ENCODE peak calls at places on chromosomes 6 and 20, in nine cellular contexts. R is fibroblast of the aortic adventitia, P is astrocyte of the cerebellum, A is uterus, M is spleen, F is left lung, O is omental fat pad, G is RWPE1, X is GM13976. D is an unnamed sample.

GRCh38 chr6:106490453-106490852 is 129.9 kb downstream of the CRYBG1 start:
- DNase-seq in R (no peak), P (no peak), A (no peak), M (no peak), F (no peak), O (no peak), G (no peak), X (no peak), D (no peak)

GRCh38 chr6:31385041-31385440 is 18.4 kb upstream of the MICA start:
- DNase-seq in R (no peak), P (no peak), A (no peak), M (no peak), F (no peak), O (no peak), G (no peak), X (no peak), D (no peak)

GRCh38 chr6:112180095-112180820 is 74.1 kb downstream of the LAMA4 start:
- DNase-seq in R (peak; percentile 92), P (peak; percentile 86), A (no peak), M (no peak), F (no peak), O (no peak), G (peak; percentile 66), X (peak; percentile 61), D (peak; percentile 58)

GRCh38 chr6:66289889-66290288 is 582.9 kb upstream of the EYS start:
- DNase-seq in R (no peak), P (no peak), A (no peak), M (no peak), F (no peak), O (no peak), G (no peak), X (no peak), D (no peak)

GRCh38 chr6:135088818-135089809 is 34.5 kb upstream of the HBS1L start:
- DNase-seq in R (peak; percentile 33), P (peak; percentile 18), A (no peak), M (no peak), F (no peak), O (no peak), G (peak; percentile 26), X (peak; percentile 37), D (peak; percentile 45)

GRCh38 chr6:89432875-89433636 is at the start of gene ANKRD6:
- DNase-seq in R (peak; percentile 31), P (no peak), A (peak; percentile 80), M (peak; percentile 96), F (peak; percentile 75), O (peak; percentile 86), G (peak; percentile 79), X (peak; percentile 92), D (peak; percentile 91)

GRCh38 chr20:38863024-38863851 is 57.7 kb downstream of the PPP1R16B start:
- DNase-seq in R (no peak), P (no peak), A (no peak), M (no peak), F (no peak), O (no peak), G (no peak), X (peak; percentile 73), D (peak; percentile 72)

GRCh38 chr6:13412639-13413465 is 74.5 kb downstream of the GFOD1 start:
- DNase-seq in R (no peak), P (no peak), A (no peak), M (no peak), F (no peak), O (no peak), G (no peak), X (no peak), D (no peak)

GRCh38 chr6:29425075-29425474 is 10.3 kb downstream of the OR12D1 start:
- DNase-seq in R (no peak), P (no peak), A (no peak), M (no peak), F (no peak), O (no peak), G (no peak), X (no peak), D (no peak)

GRCh38 chr6:105401247-105402089 is 1.4 kb downstream of the PREP start:
- DNase-seq in R (no peak), P (no peak), A (no peak), M (no peak), F (no peak), O (no peak), G (no peak), X (no peak), D (no peak)

GRCh38 chr20:1907586-1907985 is 12.4 kb downstream of the SIRPA start:
- DNase-seq in R (peak; percentile 29), P (no peak), A (no peak), M (no peak), F (no peak), O (no peak), G (no peak), X (no peak), D (no peak)

GRCh38 chr20:58746551-58747399 is 54.2 kb downstream of the NPEPL1 start:
- DNase-seq in R (peak; percentile 30), P (no peak), A (no peak), M (peak; percentile 21), F (no peak), O (no peak), G (no peak), X (no peak), D (no peak)

GRCh38 chr6:153312633-153313032 is 181.6 kb upstream of the RGS17 start:
- DNase-seq in R (peak; percentile 22), P (peak; percentile 6), A (no peak), M (no peak), F (peak; percentile 59), O (no peak), G (peak; percentile 54), X (no peak), D (peak; percentile 14)

GRCh38 chr20:20137851-20138250 is 85.5 kb downstream of the CFAP61 start:
- DNase-seq in R (no peak), P (no peak), A (no peak), M (no peak), F (no peak), O (no peak), G (no peak), X (no peak), D (no peak)

GRCh38 chr6:157317129-157317814 is 6.0 kb downstream of the TMEM242 start:
- DNase-seq in R (peak; percentile 91), P (peak; percentile 70), A (peak; percentile 82), M (no peak), F (peak; percentile 72), O (peak; percentile 95), G (peak; percentile 88), X (no peak), D (no peak)

GRCh38 chr20:18388860-18389259 is 78.0 kb downstream of the DZANK1 start:
- DNase-seq in R (peak; percentile 50), P (peak; percentile 43), A (no peak), M (no peak), F (no peak), O (no peak), G (peak; percentile 69), X (no peak), D (no peak)

GRCh38 chr6:1524040-1524480 is 85.7 kb upstream of the FOXC1 start:
- DNase-seq in R (peak; percentile 38), P (no peak), A (peak; percentile 36), M (peak; percentile 84), F (peak; percentile 67), O (no peak), G (peak; percentile 85), X (peak; percentile 83), D (peak; percentile 78)

GRCh38 chr6:42227173-42227850 is 9.7 kb upstream of the MRPS10 start:
- DNase-seq in R (no peak), P (no peak), A (no peak), M (no peak), F (no peak), O (no peak), G (no peak), X (no peak), D (no peak)

GRCh38 chr6:5214570-5215052 is 46.1 kb downstream of the LYRM4 start:
- DNase-seq in R (peak; percentile 55), P (no peak), A (peak; percentile 21), M (no peak), F (no peak), O (no peak), G (no peak), X (no peak), D (no peak)
- TF ChIP-seq CTCF in R (peak; percentile 73), P (peak; percentile 59), A (peak; percentile 34), M (no peak), F (peak; percentile 35), O (no peak), G (peak; percentile 37), X (peak; percentile 45), D (peak; percentile 58)

DNA sequence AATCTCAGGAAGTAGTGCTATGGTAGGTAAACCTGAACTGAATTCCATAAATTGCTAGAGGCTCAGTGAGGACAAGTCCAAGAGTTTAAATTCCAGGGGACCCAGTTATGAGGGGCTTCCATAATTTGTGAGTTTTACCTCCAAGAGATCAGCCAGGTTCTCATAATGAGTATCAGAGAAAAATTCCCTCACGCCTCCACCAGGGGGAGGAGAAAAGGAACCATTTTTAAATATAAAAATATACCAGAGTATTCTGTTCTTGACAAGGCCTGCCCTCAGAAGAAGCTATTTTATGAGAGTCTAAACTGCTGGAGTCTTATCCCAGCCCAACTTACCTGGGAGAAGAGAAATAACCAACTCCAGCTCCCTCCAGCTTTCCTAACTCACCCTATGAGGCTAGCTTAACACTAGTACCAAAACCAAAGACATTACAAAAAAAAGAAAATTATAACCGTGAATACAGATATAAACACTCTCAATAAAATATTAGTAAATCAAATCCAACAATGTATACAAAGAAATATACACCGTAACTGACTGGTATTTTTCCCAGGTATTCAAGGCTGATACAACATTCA is 158.7 kb downstream of the TFAP2A start:
- DNase-seq in R (peak; percentile 12), P (no peak), A (no peak), M (no peak), F (no peak), O (no peak), G (peak; percentile 11), X (peak; percentile 11), D (peak; percentile 11)
- TF ChIP-seq CTCF in R (peak; percentile 46), P (peak; percentile 48), A (no peak), M (no peak), F (no peak), O (no peak), G (no peak), X (no peak), D (peak; percentile 22)

GRCh38 chr6:102085257-102085656 is 691.7 kb downstream of the GRIK2 start:
- DNase-seq in R (no peak), P (no peak), A (no peak), M (no peak), F (no peak), O (no peak), G (no peak), X (no peak), D (no peak)
- TF ChIP-seq CTCF in R (no peak), P (no peak), A (no peak), M (no peak), F (no peak), O (no peak), G (no peak), X (no peak), D (no peak)

DNA sequence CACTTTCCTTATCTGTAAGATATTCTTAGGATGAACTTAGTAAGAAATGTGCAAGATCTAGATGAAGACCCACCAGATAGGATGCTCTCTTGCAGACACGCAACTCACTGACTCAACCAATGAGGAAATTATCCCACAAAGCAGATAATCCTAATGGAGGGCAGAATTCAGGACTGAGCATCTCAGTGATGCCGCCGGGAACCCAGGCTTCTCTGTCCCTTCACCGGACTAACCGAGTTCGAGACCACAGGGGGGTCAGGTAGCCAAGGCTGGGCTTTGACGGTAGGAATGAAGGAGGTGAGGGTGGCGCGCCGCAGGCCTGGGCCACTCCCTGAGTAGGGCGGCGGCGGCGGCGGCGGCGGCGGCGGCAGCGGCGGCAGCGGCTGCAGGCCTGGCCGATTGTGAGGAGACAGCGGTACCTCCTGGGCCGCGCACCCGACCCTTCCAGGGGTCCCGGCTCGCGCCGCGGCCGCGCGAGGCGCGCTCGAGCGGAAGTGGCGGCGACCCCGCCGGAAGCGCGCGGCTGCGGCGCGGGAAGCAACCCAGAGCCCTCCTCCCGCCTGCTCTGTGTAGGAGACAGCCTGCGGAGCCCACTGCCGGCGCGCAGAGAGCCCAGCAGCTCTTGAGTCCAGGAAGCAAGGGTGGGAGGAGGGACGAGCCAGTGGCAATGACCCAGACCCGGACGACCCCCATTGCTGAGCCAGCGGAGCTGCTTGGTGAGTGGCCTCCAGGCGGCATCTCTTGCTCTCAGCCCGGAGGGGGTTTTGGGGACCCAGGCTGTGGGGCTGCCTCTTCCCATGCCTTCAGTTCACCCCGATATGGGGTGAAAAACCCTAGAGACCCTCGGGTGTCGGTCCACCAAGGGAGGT is at the start of gene KHDC1:
- DNase-seq in R (peak; percentile 47), P (peak; percentile 9), A (peak; percentile 48), M (peak; percentile 90), F (peak; percentile 33), O (no peak), G (peak; percentile 53), X (peak; percentile 86), D (peak; percentile 82)
- TF ChIP-seq CTCF in R (peak; percentile 13), P (no peak), A (no peak), M (no peak), F (no peak), O (no peak), G (no peak), X (no peak), D (no peak)